ENCODE peak calls at places on chromosomes 4 and X, in nine cellular contexts. W is heart right ventricle; Y is glutamatergic neuron; A is brain microvascular endothelial cell; T is CD8-positive, alpha-beta T cell; I is pancreas; G is Caco-2; Q is GM20000; P is dorsolateral prefrontal cortex. B is an unnamed sample.

GRCh38 chr4:40744218-40744617 is 5.5 kb upstream of the NSUN7 start:
- DNase-seq in W (no peak), Y (no peak), A (no peak), T (no peak), I (no peak), G (no peak), Q (no peak), P (no peak), B (no peak)

GRCh38 chrX:113929004-113929403 is 654.9 kb upstream of the HTR2C start:
- DNase-seq in W (no peak), Y (peak), A (peak), T (no peak), I (no peak), G (peak), Q (no peak), P (no peak), B (no peak)

GRCh38 chr4:102988429-102989020 is 31.0 kb downstream of the SLC9B1 start:
- DNase-seq in W (no peak), Y (no peak), A (no peak), T (no peak), I (no peak), G (no peak), Q (peak), P (no peak), B (no peak)

GRCh38 chr4:137934921-137935320 is 307.2 kb downstream of the SLC7A11 start:
- DNase-seq in W (no peak), Y (no peak), A (no peak), T (no peak), I (no peak), G (no peak), Q (no peak), P (no peak), B (no peak)

GRCh38 chr4:89303177-89303576 is 4.4 kb downstream of the GPRIN3 start:
- DNase-seq in W (peak), Y (no peak), A (no peak), T (peak), I (no peak), G (no peak), Q (no peak), P (no peak), B (no peak)

GRCh38 chrX:96002401-96002800 is 682.2 kb upstream of the DIAPH2 start:
- DNase-seq in W (no peak), Y (no peak), A (no peak), T (no peak), I (no peak), G (no peak), Q (no peak), P (no peak), B (no peak)

GRCh38 chrX:140765043-140765784 is 55.7 kb downstream of the LINC00632 start:
- DNase-seq in W (no peak), Y (peak), A (peak), T (no peak), I (no peak), G (no peak), Q (no peak), P (no peak), B (no peak)

GRCh38 chrX:51899741-51900140 is 6.3 kb downstream of the MAGED1 start:
- DNase-seq in W (no peak), Y (no peak), A (peak), T (no peak), I (no peak), G (no peak), Q (no peak), P (no peak), B (no peak)

GRCh38 chr4:4397441-4397819 is 10.5 kb downstream of the NSG1 start:
- DNase-seq in W (no peak), Y (no peak), A (no peak), T (no peak), I (no peak), G (no peak), Q (no peak), P (no peak), B (no peak)

GRCh38 chrX:69109706-69110635 is 55.3 kb downstream of the PJA1 start:
- DNase-seq in W (no peak), Y (no peak), A (peak), T (no peak), I (no peak), G (peak), Q (no peak), P (no peak), B (no peak)

GRCh38 chrX:23292979-23293651 is 41.5 kb upstream of the PTCHD1 start:
- DNase-seq in W (no peak), Y (no peak), A (no peak), T (no peak), I (no peak), G (no peak), Q (no peak), P (peak), B (no peak)

GRCh38 chr4:74365761-74366160 is 816 bp downstream of the EREG start:
- DNase-seq in W (no peak), Y (peak), A (no peak), T (no peak), I (peak), G (peak), Q (no peak), P (no peak), B (no peak)

GRCh38 chr4:5448286-5448685 is 260.1 kb downstream of the EVC2 start:
- DNase-seq in W (no peak), Y (no peak), A (no peak), T (no peak), I (no peak), G (no peak), Q (no peak), P (no peak), B (no peak)

GRCh38 chrX:119692241-119693031 is 532 bp downstream of the SEPTIN6 start:
- DNase-seq in W (peak), Y (peak), A (peak), T (peak), I (peak), G (no peak), Q (no peak), P (peak), B (peak)

GRCh38 chrX:106588801-106589200 is 23.0 kb upstream of the RADX start:
- DNase-seq in W (no peak), Y (no peak), A (no peak), T (no peak), I (no peak), G (no peak), Q (no peak), P (no peak), B (no peak)

GRCh38 chr4:98687876-98688275 is 29.5 kb upstream of the TSPAN5 start:
- DNase-seq in W (no peak), Y (no peak), A (no peak), T (no peak), I (no peak), G (no peak), Q (no peak), P (no peak), B (no peak)

GRCh38 chrX:12949927-12950656 is 24.8 kb upstream of the TMSB4X start:
- DNase-seq in W (peak), Y (no peak), A (peak), T (peak), I (peak), G (no peak), Q (peak), P (peak), B (peak)

GRCh38 chrX:149286940-149287349 is 218.2 kb downstream of the IDS start:
- DNase-seq in W (peak), Y (peak), A (peak), T (peak), I (peak), G (peak), Q (peak), P (peak), B (no peak)

GRCh38 chr4:59380841-59381366 is 1819.2 kb upstream of the ADGRL3 start:
- DNase-seq in W (no peak), Y (no peak), A (no peak), T (no peak), I (no peak), G (no peak), Q (no peak), P (no peak), B (no peak)
- TF ChIP-seq CTCF in W (no peak), Y (no peak), A (no peak), T (no peak), I (no peak), G (no peak), Q (no peak), P (no peak), B (no peak)

DNA sequence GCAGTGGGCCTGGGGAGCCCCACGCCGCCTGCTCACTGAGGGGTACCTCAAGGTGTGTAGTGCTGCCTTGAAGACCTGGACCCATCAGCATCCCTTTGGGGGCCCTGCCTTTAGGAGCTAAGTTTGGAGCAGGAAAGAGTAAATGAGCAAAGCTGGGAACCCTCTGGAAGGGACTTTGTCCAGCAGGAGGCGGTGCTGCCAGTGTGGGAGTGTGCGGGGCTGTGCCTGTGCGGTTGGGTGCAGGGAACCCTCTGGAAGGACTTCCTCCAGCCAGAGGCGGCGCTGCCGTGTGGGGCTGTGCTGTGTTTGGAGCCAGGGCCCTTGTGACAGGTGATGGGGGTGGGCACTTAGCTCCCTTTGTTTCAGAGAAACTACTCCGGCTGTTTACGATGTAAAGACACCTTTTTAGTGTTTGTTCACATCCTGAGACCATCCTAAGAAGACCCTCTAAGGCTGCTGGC is 25.8 kb downstream of the RGS12 start:
- DNase-seq in W (no peak), Y (no peak), A (no peak), T (no peak), I (no peak), G (no peak), Q (no peak), P (peak), B (no peak)
- TF ChIP-seq CTCF in W (peak), Y (no peak), A (peak), T (no peak), I (no peak), G (no peak), Q (no peak), P (no peak), B (peak)

DNA sequence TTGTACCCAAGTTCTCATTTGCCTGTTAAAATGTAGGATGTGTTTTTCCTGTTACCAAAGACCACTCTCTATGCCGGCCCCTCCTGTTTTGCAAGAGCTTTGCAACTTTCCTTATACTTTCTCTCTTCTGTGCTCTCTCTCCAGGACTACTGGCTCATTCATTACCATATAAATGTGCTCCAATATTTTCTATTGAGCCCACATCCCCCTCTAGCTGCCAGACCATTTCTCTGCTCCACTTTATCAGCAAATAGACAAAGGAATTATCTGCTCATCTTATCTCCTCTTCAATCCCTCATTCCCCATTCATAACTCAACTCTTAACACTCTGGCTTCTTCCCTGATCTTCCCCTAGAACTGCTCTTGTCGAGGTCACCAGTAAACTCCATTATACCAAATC is 33.6 kb downstream of the RPGR start:
- DNase-seq in W (no peak), Y (no peak), A (no peak), T (no peak), I (no peak), G (no peak), Q (no peak), P (no peak), B (no peak)
- TF ChIP-seq CTCF in W (no peak), Y (no peak), A (peak), T (no peak), I (no peak), G (no peak), Q (no peak), P (no peak), B (no peak)

GRCh38 chrX:11944486-11944885 is 186.4 kb downstream of the MSL3 start:
- DNase-seq in W (no peak), Y (peak), A (peak), T (no peak), I (no peak), G (peak), Q (peak), P (no peak), B (no peak)
- TF ChIP-seq CTCF in W (peak), Y (peak), A (peak), T (peak), I (no peak), G (peak), Q (no peak), P (peak), B (no peak)

DNA sequence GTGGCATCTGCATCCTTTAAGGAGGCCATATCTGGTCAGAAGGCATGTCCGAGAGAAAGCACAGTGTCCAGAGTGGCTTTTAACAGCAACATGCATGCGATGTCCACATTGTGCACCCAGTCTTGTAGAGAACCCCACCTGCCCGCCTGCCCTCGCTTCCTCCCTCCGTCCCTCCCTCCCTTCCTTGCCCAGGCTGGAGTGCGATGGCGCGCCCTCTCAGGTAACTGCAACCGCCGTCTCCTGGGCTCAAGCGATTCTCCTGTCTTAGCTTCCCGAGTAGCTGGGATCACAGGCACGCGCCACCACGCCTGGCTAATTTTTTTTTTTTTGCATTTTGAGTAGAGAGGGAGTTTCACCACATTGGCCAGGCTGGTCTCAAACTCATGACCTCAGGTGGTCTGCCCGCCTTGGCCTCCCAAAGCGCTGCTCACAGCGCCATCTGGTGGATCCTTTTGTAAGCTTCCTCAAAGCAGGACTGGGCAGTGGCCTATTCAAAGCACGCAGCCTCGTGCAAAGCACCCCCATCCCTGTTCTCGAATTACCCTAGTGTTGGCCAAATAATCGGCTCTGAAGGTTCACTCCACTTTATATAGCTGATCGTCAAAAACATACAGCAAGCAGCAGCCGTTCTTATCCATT is 15.0 kb downstream of the BRCC3 start:
- DNase-seq in W (no peak), Y (peak), A (no peak), T (peak), I (peak), G (peak), Q (no peak), P (no peak), B (no peak)
- TF ChIP-seq CTCF in W (peak), Y (no peak), A (peak), T (peak), I (peak), G (peak), Q (peak), P (peak), B (peak)

DNA sequence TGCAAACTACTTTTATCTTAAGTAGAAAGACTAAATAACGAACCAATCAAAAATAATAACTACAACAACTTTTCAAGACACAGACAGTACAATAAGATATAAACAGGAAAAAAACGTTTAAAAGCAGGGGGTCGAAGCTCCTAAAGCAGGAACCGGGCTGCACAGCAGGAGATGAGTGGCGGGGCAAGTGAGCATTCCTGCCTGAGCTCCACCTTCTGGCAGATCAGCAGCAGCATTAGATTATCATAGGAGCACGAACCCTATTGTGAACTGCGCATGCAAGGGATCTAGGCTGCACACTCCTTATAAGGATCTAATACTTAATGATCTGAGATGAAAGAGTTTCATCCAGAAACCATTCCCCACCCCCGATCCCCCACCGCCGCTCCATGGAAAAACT is 146.2 kb downstream of the TEX11 start:
- DNase-seq in W (no peak), Y (no peak), A (no peak), T (no peak), I (no peak), G (no peak), Q (no peak), P (no peak), B (no peak)
- TF ChIP-seq CTCF in W (no peak), Y (no peak), A (peak), T (no peak), I (no peak), G (peak), Q (no peak), P (no peak), B (no peak)

GRCh38 chr4:65007841-65008439 is 598.7 kb upstream of the TECRL start:
- DNase-seq in W (no peak), Y (no peak), A (peak), T (no peak), I (no peak), G (peak), Q (peak), P (no peak), B (no peak)
- TF ChIP-seq CTCF in W (peak), Y (peak), A (peak), T (no peak), I (no peak), G (peak), Q (no peak), P (peak), B (no peak)

B was measured in CD14-positive monocyte.